ENCODE peak calls at places on chromosome 12, in nine cellular contexts. W, B, P, R, H, M, Z, T and F are unnamed samples. For H3K4me1, the result is how much of the 10 kb centered on the place peaks cover.

GRCh38 chr12:49823951-49824350 is 4.3 kb downstream of the NCKAP5L start:
- DNase-seq in P (no peak), M (no peak), B (no peak), W (no peak), R (no peak), H (no peak), T (no peak), Z (no peak), F (no peak)

GRCh38 chr12:53952871-53953734 is 1.6 kb upstream of the HOXC12 start:
- DNase-seq in B (no peak), T (no peak), R (peak), W (no peak), P (no peak), H (no peak), M (no peak), Z (peak), F (no peak)

GRCh38 chr12:104115587-104115975 is 22.4 kb downstream of the NFYB start:
- DNase-seq in H (no peak), Z (no peak), T (peak), R (no peak), W (no peak), P (no peak), M (no peak), B (no peak), F (no peak)

GRCh38 chr12:54147186-54147585 is 41.6 kb downstream of the SMUG1 start:
- DNase-seq in P (no peak), T (no peak), W (no peak), R (no peak), Z (no peak), M (no peak), B (no peak), H (no peak), F (no peak)

GRCh38 chr12:145369-145960 is 68.5 kb downstream of the SLC6A12 start:
- DNase-seq in W (no peak), H (no peak), T (peak), P (no peak), B (no peak), R (no peak), M (no peak), Z (no peak), F (no peak)

GRCh38 chr12:6281081-6281809 is 29.2 kb upstream of the PLEKHG6 start:
- DNase-seq in M (no peak), B (no peak), H (no peak), Z (peak), W (no peak), R (no peak), P (no peak), T (no peak), F (no peak)

GRCh38 chr12:131331148-131331750 is 377.5 kb downstream of the ADGRD1 start:
- DNase-seq in H (no peak), Z (no peak), R (no peak), T (no peak), W (no peak), B (no peak), M (no peak), P (no peak), F (no peak)

GRCh38 chr12:49983892-49984291 is 11.1 kb downstream of the AQP6 start:
- DNase-seq in Z (peak), H (no peak), P (no peak), T (no peak), W (no peak), R (no peak), B (peak), M (no peak), F (no peak)

GRCh38 chr12:32107376-32108267 is 975 bp downstream of the BICD1 start:
- DNase-seq in Z (peak), T (peak), M (peak), B (peak), P (no peak), W (peak), R (no peak), H (peak), F (peak)

GRCh38 chr12:61311413-61311812 is 948.8 kb upstream of the USP15 start:
- DNase-seq in Z (no peak), P (no peak), W (no peak), B (no peak), R (no peak), T (no peak), H (no peak), M (no peak), F (no peak)

GRCh38 chr12:93614917-93615596 is 42.6 kb downstream of the SOCS2 start:
- DNase-seq in P (no peak), Z (no peak), W (no peak), M (no peak), T (no peak), B (peak), R (no peak), H (no peak), F (no peak)

GRCh38 chr12:78284417-78284816 is 453.7 kb downstream of the NAV3 start:
- DNase-seq in W (no peak), P (no peak), T (no peak), Z (no peak), R (no peak), H (no peak), M (no peak), B (no peak), F (no peak)

GRCh38 chr12:47188576-47189441 is 109.0 kb upstream of the AMIGO2 start:
- DNase-seq in M (no peak), B (no peak), Z (no peak), W (no peak), H (no peak), T (no peak), R (no peak), P (peak), F (no peak)

GRCh38 chr12:76685246-76685678 is 78.7 kb upstream of the ZDHHC17 start:
- DNase-seq in R (peak), M (no peak), B (peak), H (peak), Z (peak), W (no peak), P (no peak), T (peak), F (no peak)

GRCh38 chr12:122947352-122947792 is 18.9 kb downstream of the ABCB9 start:
- DNase-seq in Z (no peak), W (no peak), M (no peak), P (no peak), H (peak), T (no peak), R (no peak), B (no peak), F (peak)

GRCh38 chr12:106333756-106334155 is 23.8 kb upstream of the POLR3B start:
- DNase-seq in R (no peak), Z (no peak), W (no peak), H (no peak), B (no peak), P (no peak), M (no peak), T (no peak), F (no peak)

GRCh38 chr12:108939594-108939993 is 59.7 kb downstream of the DAO start:
- DNase-seq in W (no peak), M (peak), T (no peak), B (peak), R (peak), P (no peak), Z (peak), H (no peak), F (no peak)

GRCh38 chr12:67698711-67699603 is 50.4 kb downstream of the DYRK2 start:
- DNase-seq in M (peak), R (no peak), T (no peak), H (no peak), W (peak), P (no peak), B (no peak), Z (no peak), F (no peak)

GRCh38 chr12:27081668-27082091 is 698 bp downstream of the C12orf71 start:
- DNase-seq in B (no peak), P (no peak), T (no peak), M (no peak), R (peak), H (no peak), W (no peak), Z (peak), F (no peak)

GRCh38 chr12:100450726-100451125 is 22.9 kb upstream of the NR1H4 start:
- DNase-seq in B (no peak), H (no peak), R (no peak), M (no peak), T (no peak), P (peak), Z (no peak), W (no peak), F (no peak)

GRCh38 chr12:76470028-76470939 is 89.3 kb downstream of the OSBPL8 start:
- DNase-seq in T (no peak), W (no peak), R (no peak), B (peak), M (no peak), Z (no peak), P (peak), H (no peak), F (no peak)

GRCh38 chr12:22101749-22102243 is 55.8 kb downstream of the CMAS start:
- DNase-seq in T (no peak), M (no peak), H (peak), P (peak), Z (no peak), W (no peak), R (no peak), B (no peak), F (no peak)

GRCh38 chr12:123571343-123571813 is 13.0 kb upstream of the TMED2 start:
- DNase-seq in R (peak), W (no peak), M (no peak), H (peak), Z (peak), T (peak), B (peak), P (peak), F (peak)

GRCh38 chr12:109621271-109621671 is 47.7 kb downstream of the MVK start:
- DNase-seq in T (no peak), H (no peak), W (no peak), R (no peak), Z (no peak), M (no peak), B (no peak), P (no peak), F (no peak)

GRCh38 chr12:646303-647038 is 16.8 kb downstream of the NINJ2 start:
- DNase-seq in Z (peak), R (no peak), T (peak), B (no peak), W (no peak), M (no peak), H (peak), P (no peak), F (peak)

GRCh38 chr12:77102691-77103090 is 37.3 kb upstream of the E2F7 start:
- DNase-seq in R (no peak), W (no peak), H (no peak), M (no peak), Z (no peak), T (no peak), P (no peak), B (no peak), F (no peak)

DNA sequence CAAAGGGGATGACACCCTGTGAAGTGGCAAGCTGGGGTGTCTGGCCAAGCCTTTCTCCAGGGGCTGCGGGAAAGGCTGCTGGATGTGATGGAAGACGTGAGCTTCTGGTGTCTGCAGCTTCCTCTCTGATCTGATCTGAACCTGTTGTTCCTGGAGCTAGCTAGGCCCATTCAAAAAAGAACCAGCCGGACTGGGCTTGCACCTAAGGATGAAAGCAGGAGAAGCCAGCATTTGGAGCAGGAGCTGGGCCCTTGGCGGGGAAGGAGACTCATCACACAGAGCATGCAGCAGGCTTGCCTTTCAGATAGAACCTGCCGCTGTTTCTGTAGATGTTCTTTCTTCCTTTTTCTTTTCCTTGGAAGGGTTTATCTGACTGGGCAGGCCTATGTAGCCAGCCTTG is 9.5 kb downstream of the RPH3A start:
- DNase-seq in T (no peak), B (no peak), Z (no peak), R (no peak), P (no peak), H (no peak), W (no peak), M (no peak), F (no peak)
- TF ChIP-seq CTCF in T (no peak), B (no peak), Z (no peak), R (no peak), P (no peak), H (no peak), W (no peak), M (no peak), F (no peak)

GRCh38 chr12:96213869-96214268 is 19.7 kb downstream of the ELK3 start:
- DNase-seq in R (no peak), W (no peak), M (no peak), T (no peak), H (no peak), B (no peak), Z (peak), P (no peak), F (no peak)
- H3K4me1 ChIP-seq in R (under half), W (half or more), M (half or more), T (half or more), H (under half), B (under half), Z (under half), P (under half), F (under half)

DNA sequence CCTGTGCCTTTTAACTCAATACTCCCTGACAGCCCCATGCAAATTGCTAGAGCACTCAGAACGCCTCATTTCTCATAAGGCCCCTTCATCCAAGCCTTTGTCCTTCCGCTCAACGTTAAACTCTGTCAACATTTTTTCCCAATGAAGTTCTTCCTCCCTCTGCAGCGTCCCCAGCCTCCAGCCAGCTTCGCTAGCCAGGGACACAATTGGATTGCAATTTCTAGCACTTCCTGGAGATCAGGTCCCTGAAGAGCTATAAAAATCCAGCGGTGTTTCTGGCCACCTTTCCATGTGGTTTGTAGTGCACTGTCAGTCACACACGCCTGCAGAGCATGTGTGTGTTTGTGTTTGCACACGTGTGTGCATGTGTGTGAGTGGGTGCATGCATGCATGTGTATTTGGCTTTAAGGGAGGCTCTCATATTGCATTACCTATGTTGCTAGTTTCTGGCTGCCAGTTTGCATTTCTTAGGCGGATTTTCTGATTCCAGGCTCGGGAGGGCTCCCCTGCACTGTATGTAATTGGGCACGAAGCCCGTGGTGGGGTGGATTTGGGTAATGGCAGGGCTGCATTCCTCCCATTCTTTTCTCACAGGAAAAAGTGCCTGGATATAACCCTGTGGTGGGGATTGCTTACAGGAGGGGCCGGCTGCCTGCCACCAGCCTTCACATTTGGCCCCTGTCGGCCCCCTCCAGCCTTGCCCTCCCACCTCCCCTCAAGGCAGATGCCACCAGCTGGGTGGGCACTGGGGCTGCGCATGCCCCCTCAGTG is 73.8 kb downstream of the TSPAN9 start:
- DNase-seq in Z (peak), R (peak), W (no peak), B (peak), H (no peak), T (no peak), M (no peak), P (no peak), F (no peak)
- TF ChIP-seq CTCF in Z (no peak), R (no peak), W (no peak), B (no peak), H (no peak), T (no peak), M (no peak), P (no peak), F (no peak)

GRCh38 chr12:57296291-57296690 is 45.3 kb upstream of the STAC3 start:
- DNase-seq in R (no peak), T (no peak), B (no peak), H (no peak), M (no peak), P (no peak), W (no peak), Z (no peak), F (no peak)

GRCh38 chr12:57300961-57301584 is 50.1 kb upstream of the STAC3 start:
- DNase-seq in M (no peak), W (no peak), Z (no peak), R (no peak), P (no peak), H (no peak), B (no peak), T (no peak), F (no peak)

DNA sequence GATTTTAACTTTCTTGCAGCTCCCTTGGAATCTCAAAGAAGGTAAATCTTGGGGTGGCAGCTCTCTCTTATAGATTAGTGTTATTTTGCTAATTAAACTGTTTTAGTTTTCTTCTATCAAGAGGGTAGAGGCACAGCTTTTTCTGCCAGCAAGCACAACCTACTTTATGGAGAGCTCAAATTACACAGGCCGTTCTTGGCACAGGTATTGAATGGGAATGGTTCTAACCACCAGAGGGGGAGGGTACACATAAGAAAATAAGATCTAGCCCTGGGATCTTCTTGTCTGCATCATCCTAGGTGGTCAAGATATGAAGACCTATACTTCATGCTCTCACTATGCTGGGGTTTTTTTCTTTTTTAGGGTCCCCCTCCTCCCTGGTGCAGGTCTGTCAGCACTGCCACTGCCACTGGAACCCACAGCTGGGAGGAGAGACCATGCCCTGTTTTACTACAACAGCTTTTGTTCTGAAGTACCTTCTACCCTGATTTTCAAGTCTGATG is 48.6 kb upstream of the STAC3 start:
- DNase-seq in P (no peak), R (no peak), Z (no peak), M (no peak), T (peak), B (peak), W (no peak), H (no peak), F (no peak)
- H3K4me1 ChIP-seq in P (under half), R (under half), Z (under half), M (under half), T (under half), B (under half), W (under half), H (under half), F (under half)

DNA sequence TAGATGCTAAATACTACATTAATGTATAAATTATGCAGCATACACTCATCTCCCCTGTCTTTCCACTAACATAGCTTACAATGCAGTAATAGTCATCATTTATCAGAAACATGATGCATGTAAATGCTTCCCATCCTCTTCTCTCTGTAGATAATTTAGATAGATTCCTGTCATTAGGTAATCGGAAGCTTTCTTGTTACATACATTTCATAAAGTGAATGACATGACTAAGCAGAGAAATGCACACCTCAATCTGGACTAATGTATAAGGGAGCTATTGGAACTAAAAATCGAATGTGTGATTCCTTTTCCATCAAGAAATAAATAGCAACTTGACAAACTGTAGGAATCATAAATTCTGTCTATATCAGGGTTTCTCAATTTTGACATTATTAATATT is 273.4 kb downstream of the RASSF9 start:
- DNase-seq in R (no peak), B (no peak), T (no peak), H (no peak), M (no peak), W (no peak), Z (no peak), P (no peak), F (no peak)
- TF ChIP-seq CTCF in R (no peak), B (no peak), T (no peak), H (no peak), M (no peak), W (no peak), Z (no peak), P (no peak), F (no peak)

GRCh38 chr12:110679201-110679600 is 9.7 kb downstream of the HVCN1 start:
- DNase-seq in Z (no peak), H (no peak), W (no peak), M (no peak), P (no peak), R (no peak), B (no peak), T (peak), F (no peak)
- H3K4me1 ChIP-seq in Z (under half), H (under half), W (under half), M (half or more), P (under half), R (under half), B (under half), T (under half), F (under half)

GRCh38 chr12:8950287-8950574 is 786 bp upstream of the M6PR start:
- DNase-seq in W (no peak), H (no peak), B (no peak), P (no peak), T (no peak), R (no peak), M (no peak), Z (no peak), F (no peak)

GRCh38 chr12:8948711-8949524 is 527 bp downstream of the M6PR start:
- DNase-seq in P (peak), W (no peak), Z (peak), M (peak), H (peak), T (no peak), B (peak), R (peak), F (no peak)

GRCh38 chr12:8950702-8951478 is 1.4 kb upstream of the M6PR start:
- DNase-seq in P (no peak), H (no peak), T (no peak), Z (no peak), W (peak), M (no peak), R (no peak), B (no peak), F (no peak)

GRCh38 chr12:8947737-8948136 is 1.7 kb downstream of the M6PR start:
- DNase-seq in Z (no peak), T (no peak), P (no peak), M (peak), R (no peak), B (no peak), W (no peak), H (no peak), F (no peak)

DNA sequence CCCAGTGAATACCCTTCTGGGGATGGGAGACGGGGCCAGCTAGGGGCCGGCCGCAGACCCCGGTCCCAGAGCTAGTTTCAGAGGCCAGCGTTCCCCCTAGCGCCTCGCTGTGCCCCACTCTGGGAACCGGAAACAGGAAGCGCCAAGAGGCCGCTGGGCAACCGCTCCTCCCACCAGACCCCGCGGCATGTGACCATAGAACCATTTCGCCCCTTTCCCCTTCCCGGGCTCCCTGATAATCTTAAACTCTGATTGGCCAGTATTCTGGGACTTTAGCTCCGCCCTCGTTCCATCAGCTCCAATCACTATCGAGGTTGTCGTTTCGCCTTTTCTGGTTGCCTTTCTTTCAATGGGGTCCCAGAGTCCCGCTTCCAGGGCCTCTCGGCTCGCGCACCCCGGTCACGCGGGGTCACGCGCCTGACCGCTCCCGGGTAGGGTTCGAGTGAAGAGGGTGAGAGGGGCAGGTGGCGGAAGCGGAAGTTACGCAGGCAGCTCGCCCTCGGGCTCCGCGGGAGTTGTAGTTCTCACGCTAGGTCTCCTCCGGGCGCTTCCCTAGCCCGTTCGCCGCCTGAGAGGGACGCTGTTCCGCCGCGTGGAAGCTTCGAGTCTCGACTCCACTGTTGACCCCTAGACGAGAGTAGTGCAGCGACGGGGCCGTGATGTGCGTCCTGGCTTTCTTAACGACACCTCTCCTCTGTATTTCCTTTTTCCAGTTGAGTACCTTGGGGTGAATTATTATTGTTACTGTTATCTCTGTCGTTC is at the start of gene M6PR:
- DNase-seq in M (peak), R (peak), H (peak), B (peak), W (peak), T (peak), P (peak), Z (peak), F (peak)
- TF ChIP-seq CTCF in M (peak), R (peak), H (peak), B (peak), W (peak), T (no peak), P (peak), Z (peak), F (no peak)

GRCh38 chr12:116135209-116135930 is 142.1 kb downstream of the MED13L start:
- DNase-seq in B (no peak), P (peak), R (no peak), H (no peak), T (peak), W (no peak), M (no peak), Z (no peak), F (peak)
- H3K4me1 ChIP-seq in B (under half), P (under half), R (under half), H (under half), T (half or more), W (under half), M (under half), Z (under half), F (under half)